ENCODE peak calls at places on chromosomes 12 and 14, in seven cellular contexts. V, D, X, F, Y, N and T are unnamed samples.
A peak's percentile ranks its signal among the peaks of the same experiment; 100 is the strongest.

GRCh38 chr14:39492267-39492666 is 60.0 kb upstream of the FBXO33 start:
- DNase-seq in V (no peak), N (no peak), Y (peak; percentile 48), F (no peak), D (peak; percentile 83), X (peak; percentile 54), T (no peak)

GRCh38 chr12:121990692-121991603 is 30.7 kb upstream of the BCL7A start:
- DNase-seq in Y (no peak), X (peak; percentile 94), D (peak; percentile 47), F (no peak), V (no peak), N (peak; percentile 86), T (no peak)

GRCh38 chr12:77968021-77968420 is 137.3 kb downstream of the NAV3 start:
- DNase-seq in Y (no peak), N (no peak), D (no peak), V (no peak), F (no peak), X (no peak), T (no peak)

GRCh38 chr14:96064866-96065265 is 25.7 kb downstream of the C14orf132 start:
- DNase-seq in V (no peak), F (no peak), N (no peak), X (no peak), D (no peak), Y (no peak), T (no peak)

GRCh38 chr14:65062096-65063075 is 39.9 kb downstream of the MAX start:
- DNase-seq in N (no peak), Y (peak; percentile 21), F (no peak), X (peak; percentile 56), D (peak; percentile 24), V (no peak), T (no peak)

GRCh38 chr12:116484807-116485206 is 74.4 kb upstream of the MAP1LC3B2 start:
- DNase-seq in N (no peak), X (no peak), V (no peak), D (peak; percentile 19), F (no peak), Y (no peak), T (no peak)

GRCh38 chr14:52069617-52070431 is 965 bp upstream of the NID2 start:
- DNase-seq in X (no peak), N (no peak), Y (no peak), V (peak; percentile 81), D (no peak), F (no peak), T (no peak)

GRCh38 chr14:105337433-105337832 is 22.9 kb downstream of the PACS2 start:
- DNase-seq in X (no peak), F (no peak), N (no peak), V (no peak), Y (no peak), D (no peak), T (no peak)

GRCh38 chr14:101586531-101587402 is 25.5 kb downstream of the DIO3 start:
- DNase-seq in V (no peak), D (no peak), Y (no peak), X (no peak), F (no peak), N (no peak), T (no peak)

GRCh38 chr14:37590096-37590809 is 4.8 kb downstream of the FOXA1 start:
- DNase-seq in Y (no peak), V (no peak), N (no peak), X (peak; percentile 55), F (no peak), D (no peak), T (no peak)

GRCh38 chr14:37591941-37592287 is 3.1 kb downstream of the FOXA1 start:
- DNase-seq in N (no peak), Y (no peak), V (peak; percentile 82), X (peak; percentile 73), F (no peak), D (no peak), T (no peak)

GRCh38 chr14:37591311-37591940 is 3.6 kb downstream of the FOXA1 start:
- DNase-seq in D (no peak), N (no peak), X (peak; percentile 53), F (no peak), Y (no peak), V (peak; percentile 89), T (no peak)

GRCh38 chr14:37588956-37589737 is 5.9 kb downstream of the FOXA1 start:
- DNase-seq in Y (no peak), D (no peak), X (peak; percentile 54), F (no peak), V (no peak), N (no peak), T (no peak)

GRCh38 chr14:37590810-37591139 is 4.3 kb downstream of the FOXA1 start:
- DNase-seq in X (peak; percentile 8), Y (no peak), V (no peak), F (no peak), N (no peak), D (no peak), T (no peak)
- TF ChIP-seq EZH2 in X (no peak), Y (no peak), V (no peak), F (no peak), N (no peak), D (no peak), T (no peak)

DNA sequence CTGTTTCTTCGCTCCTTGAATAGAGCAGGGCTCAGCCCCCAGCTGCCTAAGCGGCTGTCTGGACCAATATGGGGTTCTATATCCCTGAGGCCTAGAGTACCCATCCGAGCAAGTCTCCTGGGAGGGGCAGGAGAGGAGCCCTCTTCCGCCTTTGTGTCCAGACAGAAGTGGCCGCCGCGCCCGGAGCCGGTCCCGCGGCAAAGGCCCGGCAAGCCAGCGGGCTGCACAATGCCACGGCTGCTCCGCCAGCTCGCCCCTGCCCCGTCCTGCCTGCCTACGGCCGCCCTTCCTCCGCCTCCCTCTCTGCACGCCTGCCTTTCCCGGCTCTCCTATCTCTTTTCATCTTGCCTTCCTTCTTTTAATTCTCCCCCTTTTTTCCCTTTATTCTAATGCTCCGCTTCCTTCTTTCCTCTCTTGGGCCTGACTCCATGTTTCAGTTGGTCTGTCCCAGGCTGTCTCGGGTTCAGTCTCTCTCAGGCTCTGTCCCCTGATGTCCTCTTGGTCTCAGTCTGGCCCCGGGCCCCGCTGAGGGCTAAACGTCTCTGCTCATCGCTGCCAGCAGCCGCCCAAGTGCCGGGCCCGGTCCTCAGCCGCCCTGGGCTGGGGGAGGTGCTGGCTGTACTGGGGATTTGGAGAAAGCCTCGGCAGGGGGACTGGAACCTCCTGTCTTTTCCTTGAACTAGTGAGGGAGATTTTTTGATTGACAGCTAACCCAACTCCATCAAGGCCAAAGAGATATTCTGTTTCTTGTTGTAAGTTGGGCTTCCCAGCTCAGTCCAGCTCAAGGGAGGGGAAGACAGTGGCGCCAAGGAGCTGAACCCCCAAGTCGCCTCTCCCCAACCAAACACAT is 2.4 kb upstream of the HOXC9 start:
- DNase-seq in F (no peak), D (no peak), Y (no peak), V (no peak), N (no peak), X (no peak), T (no peak)
- TF ChIP-seq EZH2 in F (peak; percentile 94), D (no peak), Y (no peak), V (peak; percentile 97), N (peak; percentile 5), X (no peak), T (no peak)

GRCh38 chr12:48978741-48979601 is 849 bp downstream of the WNT1 start:
- DNase-seq in N (no peak), F (no peak), V (no peak), X (no peak), Y (no peak), D (no peak), T (no peak)
- TF ChIP-seq EZH2 in N (no peak), F (peak; percentile 90), V (peak; percentile 91), X (peak; percentile 12), Y (peak; percentile 95), D (peak; percentile 96), T (peak; percentile 18)

DNA sequence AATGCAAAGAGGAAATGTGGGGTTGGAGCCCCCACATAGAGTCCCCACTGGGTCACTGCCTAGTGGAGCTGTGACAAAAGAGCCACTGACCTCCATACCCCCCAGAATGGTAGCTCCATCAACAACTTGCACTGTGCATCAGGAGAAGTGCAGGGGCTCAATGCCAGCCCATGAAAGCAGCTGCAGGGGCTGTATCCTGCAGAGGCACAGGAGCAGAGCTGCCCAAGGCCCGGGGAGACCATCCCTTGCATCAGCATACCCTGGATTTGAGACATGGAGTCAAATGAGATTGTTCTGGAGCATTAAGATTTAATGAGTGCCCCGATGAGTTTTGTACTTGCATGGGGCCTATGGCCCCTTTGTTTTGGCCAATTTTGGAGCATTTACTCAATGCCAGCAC is 1023.6 kb downstream of the VRK1 start:
- DNase-seq in N (no peak), F (no peak), Y (no peak), X (no peak), V (no peak), D (no peak), T (no peak)
- TF ChIP-seq EZH2 in N (no peak), F (no peak), Y (no peak), X (no peak), V (no peak), D (no peak), T (no peak)

DNA sequence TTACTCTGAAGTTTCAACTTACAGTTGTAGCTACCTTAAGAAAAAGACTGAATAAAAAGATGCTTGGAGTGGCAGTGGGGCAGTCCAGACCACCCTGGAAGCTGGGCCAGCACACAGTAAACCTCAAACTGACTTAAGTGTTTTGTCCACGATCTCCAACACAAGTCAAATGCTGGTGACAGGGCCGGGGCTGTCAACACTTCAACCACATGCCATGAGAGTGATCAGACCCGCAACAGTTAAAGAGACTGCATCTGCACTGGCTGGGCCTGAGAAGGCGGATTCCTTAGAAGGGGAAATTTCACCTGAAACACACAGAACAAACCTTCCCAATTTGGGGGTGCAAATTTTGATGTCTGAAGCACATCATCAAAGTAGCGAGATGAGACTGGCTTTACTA is 223.5 kb upstream of the CAND1 start:
- DNase-seq in D (no peak), V (no peak), Y (no peak), N (no peak), X (no peak), F (no peak), T (no peak)
- TF ChIP-seq EZH2 in D (no peak), V (no peak), Y (no peak), N (no peak), X (no peak), F (no peak), T (no peak)

DNA sequence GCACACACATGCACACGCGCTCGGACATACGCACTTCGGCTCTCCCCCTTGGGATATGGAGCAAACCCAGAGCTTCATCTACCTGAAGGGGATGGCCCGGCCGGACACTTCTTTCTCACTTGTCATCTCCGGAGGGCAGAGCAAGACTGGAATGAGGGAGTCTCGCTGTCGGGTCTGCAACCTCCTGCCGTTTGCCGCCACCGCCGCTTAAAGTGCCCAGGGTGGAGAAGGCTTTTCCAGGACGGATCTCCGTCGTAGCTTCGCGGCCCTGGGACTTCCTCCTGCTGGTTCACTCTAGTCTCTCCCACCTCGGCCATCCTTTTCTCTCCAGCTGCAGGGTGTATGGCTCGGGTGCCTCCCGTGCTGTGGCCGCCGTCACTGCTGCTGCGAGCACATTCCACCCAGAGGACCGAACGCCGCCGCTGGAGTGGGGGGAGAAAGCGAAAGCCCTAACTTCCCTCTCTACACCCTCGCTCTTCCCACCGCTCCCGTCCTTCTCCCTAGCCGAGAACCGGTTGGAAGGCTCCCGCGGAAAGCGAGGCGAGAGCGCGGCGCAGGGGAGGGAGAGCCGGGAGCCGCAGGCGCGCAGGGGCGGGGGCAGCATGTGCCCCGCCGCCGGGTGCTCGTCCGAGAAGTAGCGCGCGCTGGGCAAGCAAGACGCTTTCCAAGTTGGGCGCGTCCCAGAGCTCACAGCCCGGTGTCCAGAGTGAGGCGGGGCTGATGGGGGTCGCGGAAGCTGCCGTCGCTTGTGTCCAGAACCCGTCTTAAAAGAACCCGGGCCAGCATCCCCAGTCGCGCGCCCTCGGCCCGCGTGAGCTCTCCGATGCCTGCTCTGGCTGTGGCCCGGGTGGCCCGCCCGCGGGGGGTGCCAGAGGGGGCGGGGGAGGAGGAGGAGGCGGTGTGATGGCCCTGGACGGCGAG is at the start of gene TRHDE:
- DNase-seq in Y (peak; percentile 64), F (peak; percentile 7), V (peak; percentile 75), D (peak; percentile 58), N (no peak), X (peak; percentile 60), T (no peak)
- TF ChIP-seq EZH2 in Y (no peak), F (peak; percentile 56), V (no peak), D (no peak), N (no peak), X (no peak), T (no peak)